ENCODE peak calls at places on chromosomes 2 and 18, in eight cellular contexts. U is GM23248, J is brain microvascular endothelial cell, I is astrocyte, C is aorta, R is cardiac muscle cell, O is endothelial cell of umbilical vein, P is SK-N-SH. F is an unnamed sample.

GRCh38 chr18:80229342-80229741 is 18.0 kb downstream of the PARD6G start:
- DNase-seq in U (no peak), J (no peak), I (no peak), C (no peak), R (no peak), O (no peak), P (no peak), F (no peak)

GRCh38 chr2:11748018-11748860 is 1.8 kb downstream of the LPIN1 start:
- DNase-seq in U (no peak), J (no peak), I (no peak), C (no peak), R (no peak), O (no peak), P (peak; percentile 71), F (no peak)

GRCh38 chr2:54773233-54773632 is 49.8 kb downstream of the EML6 start:
- DNase-seq in U (no peak), J (no peak), I (no peak), C (no peak), R (no peak), O (no peak), P (no peak), F (no peak)

GRCh38 chr2:142786922-142787702 is 90.4 kb upstream of the KYNU start:
- DNase-seq in U (no peak), J (no peak), I (no peak), C (no peak), R (no peak), O (no peak), P (no peak), F (no peak)

GRCh38 chr2:158181171-158181570 is 79.5 kb downstream of the UPP2 start:
- DNase-seq in U (no peak), J (no peak), I (no peak), C (no peak), R (no peak), O (no peak), P (no peak), F (no peak)

GRCh38 chr2:205543262-205543843 is 138.9 kb upstream of the NRP2 start:
- DNase-seq in U (no peak), J (no peak), I (no peak), C (no peak), R (no peak), O (no peak), P (no peak), F (no peak)

GRCh38 chr2:241030883-241031282 is 32.5 kb downstream of the SNED1 start:
- DNase-seq in U (no peak), J (no peak), I (no peak), C (no peak), R (no peak), O (no peak), P (no peak), F (no peak)

GRCh38 chr2:160679686-160680085 is 186.1 kb upstream of the RBMS1 start:
- DNase-seq in U (no peak), J (no peak), I (peak; percentile 24), C (no peak), R (no peak), O (no peak), P (no peak), F (no peak)

GRCh38 chr18:55001625-55002024 is 42.4 kb upstream of the CCDC68 start:
- DNase-seq in U (no peak), J (no peak), I (no peak), C (no peak), R (no peak), O (peak; percentile 6), P (no peak), F (no peak)

GRCh38 chr2:158199928-158200650 is 98.4 kb downstream of the UPP2 start:
- DNase-seq in U (no peak), J (no peak), I (no peak), C (no peak), R (no peak), O (no peak), P (no peak), F (no peak)

GRCh38 chr2:10363861-10364610 is 61.3 kb downstream of the HPCAL1 start:
- DNase-seq in U (no peak), J (no peak), I (no peak), C (no peak), R (no peak), O (no peak), P (no peak), F (no peak)

GRCh38 chr2:20439193-20439475 is 7.7 kb upstream of the RHOB start:
- DNase-seq in U (peak; percentile 34), J (peak; percentile 61), I (no peak), C (peak; percentile 33), R (no peak), O (peak; percentile 45), P (no peak), F (peak; percentile 1)
- H3K27ac ChIP-seq in U (no peak overlapping the region), J (peak overlapping the region; percentile 9), I (peak overlapping the region; percentile 37), C (peak overlapping the region; percentile 73), R (no peak overlapping the region), O (peak overlapping the region; percentile 54), P (peak overlapping the region; percentile 6), F (no peak overlapping the region)

GRCh38 chr2:135916232-135916631 is 40.0 kb upstream of the MCM6 start:
- DNase-seq in U (peak; percentile 51), J (no peak), I (peak; percentile 9), C (no peak), R (peak; percentile 27), O (peak; percentile 76), P (peak; percentile 20), F (no peak)

GRCh38 chr2:135909976-135910375 is 33.7 kb upstream of the MCM6 start:
- DNase-seq in U (peak; percentile 80), J (no peak), I (peak; percentile 35), C (no peak), R (no peak), O (peak; percentile 44), P (no peak), F (no peak)

GRCh38 chr2:135913726-135914365 is 37.6 kb upstream of the MCM6 start:
- DNase-seq in U (peak; percentile 51), J (peak; percentile 53), I (peak; percentile 25), C (no peak), R (peak; percentile 45), O (peak; percentile 59), P (peak; percentile 21), F (no peak)

DNA sequence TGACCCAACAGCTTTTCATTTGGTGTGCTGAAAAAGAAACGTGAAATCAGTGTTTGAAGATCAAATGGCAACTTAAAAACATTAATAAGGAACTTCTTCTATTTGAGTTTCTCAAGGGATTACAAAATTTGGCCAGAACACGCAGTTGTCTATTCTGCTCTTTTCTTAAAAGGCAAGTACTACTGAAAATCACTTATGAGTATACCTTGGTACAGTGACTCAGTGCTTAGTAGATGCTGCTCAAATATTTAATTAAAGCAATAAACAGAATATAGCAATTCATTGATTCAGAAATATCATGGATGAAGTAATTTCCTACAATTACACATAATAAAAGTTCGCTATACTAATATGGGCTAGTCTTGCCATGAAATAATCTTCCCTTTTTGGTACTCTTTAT is 38.2 kb upstream of the MCM6 start:
- DNase-seq in U (no peak), J (no peak), I (no peak), C (no peak), R (no peak), O (no peak), P (no peak), F (no peak)
- H3K27ac ChIP-seq in U (no peak overlapping the region), J (no peak overlapping the region), I (no peak overlapping the region), C (no peak overlapping the region), R (no peak overlapping the region), O (no peak overlapping the region), P (no peak overlapping the region), F (no peak overlapping the region)

GRCh38 chr18:48139427-48140347 is 209.2 kb upstream of the SMAD2 start:
- DNase-seq in U (no peak), J (no peak), I (no peak), C (no peak), R (peak; percentile 46), O (no peak), P (peak; percentile 82), F (no peak)
- H3K27ac ChIP-seq in U (no peak overlapping the region), J (no peak overlapping the region), I (no peak overlapping the region), C (no peak overlapping the region), R (no peak overlapping the region), O (no peak overlapping the region), P (no peak overlapping the region), F (no peak overlapping the region)

GRCh38 chr2:196163285-196163684 is 8.1 kb downstream of the STK17B start:
- DNase-seq in U (no peak), J (no peak), I (no peak), C (no peak), R (no peak), O (no peak), P (no peak), F (no peak)

GRCh38 chr2:196166876-196167275 is 4.5 kb downstream of the STK17B start:
- DNase-seq in U (peak; percentile 48), J (peak; percentile 77), I (peak; percentile 86), C (no peak), R (no peak), O (peak; percentile 78), P (no peak), F (no peak)

GRCh38 chr2:196162586-196163180 is 8.7 kb downstream of the STK17B start:
- DNase-seq in U (no peak), J (no peak), I (no peak), C (no peak), R (no peak), O (no peak), P (no peak), F (no peak)

GRCh38 chr2:196167666-196168065 is 3.7 kb downstream of the STK17B start:
- DNase-seq in U (no peak), J (no peak), I (no peak), C (no peak), R (no peak), O (peak; percentile 24), P (no peak), F (no peak)

DNA sequence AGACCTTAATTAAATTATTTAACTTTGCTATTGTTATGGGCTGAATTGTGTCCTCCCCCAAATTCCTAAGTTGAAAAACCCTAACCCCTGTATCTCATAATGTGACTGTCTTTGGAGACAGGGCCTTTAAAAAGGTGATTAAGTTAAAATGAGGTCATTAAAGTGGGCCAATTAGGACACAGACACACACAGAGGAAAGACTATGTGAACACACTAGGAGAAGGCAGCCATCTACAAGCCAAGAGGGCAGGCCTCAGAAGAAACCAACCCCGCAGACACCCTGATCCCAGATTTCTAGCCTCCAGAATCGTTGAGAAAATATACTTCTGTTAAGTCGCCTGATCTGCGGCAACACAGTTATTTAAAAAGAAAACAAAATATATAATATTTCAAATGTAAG is 6.4 kb downstream of the STK17B start:
- DNase-seq in U (no peak), J (no peak), I (no peak), C (no peak), R (no peak), O (no peak), P (no peak), F (no peak)
- H3K27ac ChIP-seq in U (no peak overlapping the region), J (no peak overlapping the region), I (no peak overlapping the region), C (no peak overlapping the region), R (no peak overlapping the region), O (no peak overlapping the region), P (peak overlapping the region; percentile 83), F (no peak overlapping the region)

F was measured in WERI-Rb-1.